ENCODE peak calls at places on chromosome 19, in seven cellular contexts. One of them, this sample, is unnamed.
A peak's percentile ranks its signal among the peaks of the same experiment; 100 is the strongest.

GRCh38 chr19:50743537-50743936 is 20.4 kb downstream of the CLEC11A start:
- DNase-seq in HL-60: no peak
- DNase-seq in AG08395: no peak
- DNase-seq in stimulated activated naive CD4-positive, alpha-beta T cell: no peak
- DNase-seq in GM23248: no peak
- DNase-seq in fibroblast of the aortic adventitia: no peak
- DNase-seq in stimulated activated naive CD8-positive, alpha-beta T cell treated with anti-CD3 and anti-CD28 coated beads, Interleukin-15, Interleukin-2, amounts not matched to agents 100 U/mL and 50 U/mL, for 24 hours: no peak
- DNase-seq in this sample: no peak

GRCh38 chr19:42344336-42344893 is 19.0 kb downstream of the MEGF8 start:
- DNase-seq in HL-60: no peak
- DNase-seq in AG08395: no peak
- DNase-seq in stimulated activated naive CD4-positive, alpha-beta T cell: no peak
- DNase-seq in GM23248: no peak
- DNase-seq in fibroblast of the aortic adventitia: no peak
- DNase-seq in stimulated activated naive CD8-positive, alpha-beta T cell treated with anti-CD3 and anti-CD28 coated beads, Interleukin-15, Interleukin-2, amounts not matched to agents 100 U/mL and 50 U/mL, for 24 hours: no peak
- DNase-seq in this sample: no peak

GRCh38 chr19:11843741-11844140 is 4.8 kb upstream of the ZNF439 start:
- DNase-seq in HL-60: no peak
- DNase-seq in AG08395: no peak
- DNase-seq in stimulated activated naive CD4-positive, alpha-beta T cell: no peak
- DNase-seq in GM23248: peak; percentile 3
- DNase-seq in fibroblast of the aortic adventitia: no peak
- DNase-seq in stimulated activated naive CD8-positive, alpha-beta T cell treated with anti-CD3 and anti-CD28 coated beads, Interleukin-15, Interleukin-2, amounts not matched to agents 100 U/mL and 50 U/mL, for 24 hours: no peak
- DNase-seq in this sample: no peak

GRCh38 chr19:42436006-42436405 is 6.7 kb downstream of the CXCL17 start:
- DNase-seq in HL-60: no peak
- DNase-seq in AG08395: peak; percentile 45
- DNase-seq in stimulated activated naive CD4-positive, alpha-beta T cell: no peak
- DNase-seq in GM23248: peak; percentile 58
- DNase-seq in fibroblast of the aortic adventitia: peak; percentile 27
- DNase-seq in stimulated activated naive CD8-positive, alpha-beta T cell treated with anti-CD3 and anti-CD28 coated beads, Interleukin-15, Interleukin-2, amounts not matched to agents 100 U/mL and 50 U/mL, for 24 hours: no peak
- DNase-seq in this sample: no peak

GRCh38 chr19:41621654-41622053 is 5.2 kb downstream of the CEACAM4 start:
- DNase-seq in HL-60: peak; percentile 96
- DNase-seq in AG08395: no peak
- DNase-seq in stimulated activated naive CD4-positive, alpha-beta T cell: no peak
- DNase-seq in GM23248: no peak
- DNase-seq in fibroblast of the aortic adventitia: no peak
- DNase-seq in stimulated activated naive CD8-positive, alpha-beta T cell treated with anti-CD3 and anti-CD28 coated beads, Interleukin-15, Interleukin-2, amounts not matched to agents 100 U/mL and 50 U/mL, for 24 hours: no peak
- DNase-seq in this sample: peak; percentile 78

GRCh38 chr19:34189199-34189916 is 17.1 kb downstream of the LSM14A start:
- DNase-seq in HL-60: no peak
- DNase-seq in AG08395: no peak
- DNase-seq in stimulated activated naive CD4-positive, alpha-beta T cell: no peak
- DNase-seq in GM23248: no peak
- DNase-seq in fibroblast of the aortic adventitia: no peak
- DNase-seq in stimulated activated naive CD8-positive, alpha-beta T cell treated with anti-CD3 and anti-CD28 coated beads, Interleukin-15, Interleukin-2, amounts not matched to agents 100 U/mL and 50 U/mL, for 24 hours: no peak
- DNase-seq in this sample: no peak

GRCh38 chr19:16660763-16661479 is at the start of gene TMEM38A:
- DNase-seq in HL-60: no peak
- DNase-seq in AG08395: peak; percentile 34
- DNase-seq in stimulated activated naive CD4-positive, alpha-beta T cell: peak; percentile 42
- DNase-seq in GM23248: peak; percentile 54
- DNase-seq in fibroblast of the aortic adventitia: no peak
- DNase-seq in stimulated activated naive CD8-positive, alpha-beta T cell treated with anti-CD3 and anti-CD28 coated beads, Interleukin-15, Interleukin-2, amounts not matched to agents 100 U/mL and 50 U/mL, for 24 hours: peak; percentile 54
- DNase-seq in this sample: no peak

GRCh38 chr19:31139871-31140505 is 209.2 kb downstream of the TSHZ3 start:
- DNase-seq in HL-60: no peak
- DNase-seq in AG08395: peak; percentile 79
- DNase-seq in stimulated activated naive CD4-positive, alpha-beta T cell: no peak
- DNase-seq in GM23248: peak; percentile 92
- DNase-seq in fibroblast of the aortic adventitia: peak; percentile 79
- DNase-seq in stimulated activated naive CD8-positive, alpha-beta T cell treated with anti-CD3 and anti-CD28 coated beads, Interleukin-15, Interleukin-2, amounts not matched to agents 100 U/mL and 50 U/mL, for 24 hours: no peak
- DNase-seq in this sample: no peak

GRCh38 chr19:42254083-42254849 is 662 bp downstream of the ERF start:
- DNase-seq in HL-60: peak; percentile 80
- DNase-seq in AG08395: no peak
- DNase-seq in stimulated activated naive CD4-positive, alpha-beta T cell: peak; percentile 84
- DNase-seq in GM23248: peak; percentile 84
- DNase-seq in fibroblast of the aortic adventitia: no peak
- DNase-seq in stimulated activated naive CD8-positive, alpha-beta T cell treated with anti-CD3 and anti-CD28 coated beads, Interleukin-15, Interleukin-2, amounts not matched to agents 100 U/mL and 50 U/mL, for 24 hours: peak; percentile 81
- DNase-seq in this sample: peak; percentile 37

GRCh38 chr19:48724796-48725753 is 5.5 kb upstream of the MAMSTR start:
- DNase-seq in HL-60: peak; percentile 68
- DNase-seq in AG08395: peak; percentile 70
- DNase-seq in stimulated activated naive CD4-positive, alpha-beta T cell: peak; percentile 71
- DNase-seq in GM23248: peak; percentile 87
- DNase-seq in fibroblast of the aortic adventitia: peak; percentile 97
- DNase-seq in stimulated activated naive CD8-positive, alpha-beta T cell treated with anti-CD3 and anti-CD28 coated beads, Interleukin-15, Interleukin-2, amounts not matched to agents 100 U/mL and 50 U/mL, for 24 hours: no peak
- DNase-seq in this sample: peak; percentile 87

GRCh38 chr19:35451278-35452096 is 3.4 kb downstream of the FFAR2 start:
- DNase-seq in HL-60: no peak
- DNase-seq in AG08395: no peak
- DNase-seq in stimulated activated naive CD4-positive, alpha-beta T cell: no peak
- DNase-seq in GM23248: no peak
- DNase-seq in fibroblast of the aortic adventitia: no peak
- DNase-seq in stimulated activated naive CD8-positive, alpha-beta T cell treated with anti-CD3 and anti-CD28 coated beads, Interleukin-15, Interleukin-2, amounts not matched to agents 100 U/mL and 50 U/mL, for 24 hours: peak; percentile 38
- DNase-seq in this sample: no peak

GRCh38 chr19:39499082-39499642 is 415 bp downstream of the DLL3 start:
- DNase-seq in HL-60: no peak
- DNase-seq in AG08395: no peak
- DNase-seq in stimulated activated naive CD4-positive, alpha-beta T cell: no peak
- DNase-seq in GM23248: peak; percentile 33
- DNase-seq in fibroblast of the aortic adventitia: no peak
- DNase-seq in stimulated activated naive CD8-positive, alpha-beta T cell treated with anti-CD3 and anti-CD28 coated beads, Interleukin-15, Interleukin-2, amounts not matched to agents 100 U/mL and 50 U/mL, for 24 hours: peak; percentile 41
- DNase-seq in this sample: peak; percentile 3

GRCh38 chr19:49983645-49984229 is 22.8 kb upstream of the SIGLEC11 start:
- DNase-seq in HL-60: peak; percentile 74
- DNase-seq in AG08395: peak; percentile 52
- DNase-seq in stimulated activated naive CD4-positive, alpha-beta T cell: peak; percentile 69
- DNase-seq in GM23248: peak; percentile 55
- DNase-seq in fibroblast of the aortic adventitia: peak; percentile 54
- DNase-seq in stimulated activated naive CD8-positive, alpha-beta T cell treated with anti-CD3 and anti-CD28 coated beads, Interleukin-15, Interleukin-2, amounts not matched to agents 100 U/mL and 50 U/mL, for 24 hours: peak; percentile 86
- DNase-seq in this sample: no peak

GRCh38 chr19:50821622-50822021 is 2.0 kb downstream of the KLK1 start:
- DNase-seq in HL-60: no peak
- DNase-seq in AG08395: no peak
- DNase-seq in stimulated activated naive CD4-positive, alpha-beta T cell: no peak
- DNase-seq in GM23248: no peak
- DNase-seq in fibroblast of the aortic adventitia: no peak
- DNase-seq in stimulated activated naive CD8-positive, alpha-beta T cell treated with anti-CD3 and anti-CD28 coated beads, Interleukin-15, Interleukin-2, amounts not matched to agents 100 U/mL and 50 U/mL, for 24 hours: no peak
- DNase-seq in this sample: no peak

GRCh38 chr19:953501-954271 is 27.9 kb downstream of the ARID3A start:
- DNase-seq in HL-60: no peak
- DNase-seq in AG08395: no peak
- DNase-seq in stimulated activated naive CD4-positive, alpha-beta T cell: no peak
- DNase-seq in GM23248: no peak
- DNase-seq in fibroblast of the aortic adventitia: no peak
- DNase-seq in stimulated activated naive CD8-positive, alpha-beta T cell treated with anti-CD3 and anti-CD28 coated beads, Interleukin-15, Interleukin-2, amounts not matched to agents 100 U/mL and 50 U/mL, for 24 hours: no peak
- DNase-seq in this sample: no peak

GRCh38 chr19:39106201-39106600 is 19.4 kb upstream of the PAK4 start:
- DNase-seq in HL-60: no peak
- DNase-seq in AG08395: no peak
- DNase-seq in stimulated activated naive CD4-positive, alpha-beta T cell: no peak
- DNase-seq in GM23248: no peak
- DNase-seq in fibroblast of the aortic adventitia: no peak
- DNase-seq in stimulated activated naive CD8-positive, alpha-beta T cell treated with anti-CD3 and anti-CD28 coated beads, Interleukin-15, Interleukin-2, amounts not matched to agents 100 U/mL and 50 U/mL, for 24 hours: no peak
- DNase-seq in this sample: no peak

GRCh38 chr19:51029718-51030117 is 3.3 kb upstream of the KLK11 start:
- DNase-seq in HL-60: no peak
- DNase-seq in AG08395: no peak
- DNase-seq in stimulated activated naive CD4-positive, alpha-beta T cell: no peak
- DNase-seq in GM23248: no peak
- DNase-seq in fibroblast of the aortic adventitia: no peak
- DNase-seq in stimulated activated naive CD8-positive, alpha-beta T cell treated with anti-CD3 and anti-CD28 coated beads, Interleukin-15, Interleukin-2, amounts not matched to agents 100 U/mL and 50 U/mL, for 24 hours: no peak
- DNase-seq in this sample: no peak

GRCh38 chr19:41377977-41378707 is 1.8 kb downstream of the TMEM91 start:
- DNase-seq in HL-60: no peak
- DNase-seq in AG08395: no peak
- DNase-seq in stimulated activated naive CD4-positive, alpha-beta T cell: peak; percentile 17
- DNase-seq in GM23248: no peak
- DNase-seq in fibroblast of the aortic adventitia: no peak
- DNase-seq in stimulated activated naive CD8-positive, alpha-beta T cell treated with anti-CD3 and anti-CD28 coated beads, Interleukin-15, Interleukin-2, amounts not matched to agents 100 U/mL and 50 U/mL, for 24 hours: peak; percentile 31
- DNase-seq in this sample: no peak

GRCh38 chr19:12984683-12985048 is 10.6 kb upstream of the NFIX start:
- DNase-seq in HL-60: no peak
- DNase-seq in AG08395: no peak
- DNase-seq in stimulated activated naive CD4-positive, alpha-beta T cell: no peak
- DNase-seq in GM23248: no peak
- DNase-seq in fibroblast of the aortic adventitia: no peak
- DNase-seq in stimulated activated naive CD8-positive, alpha-beta T cell treated with anti-CD3 and anti-CD28 coated beads, Interleukin-15, Interleukin-2, amounts not matched to agents 100 U/mL and 50 U/mL, for 24 hours: no peak
- DNase-seq in this sample: no peak

GRCh38 chr19:12838893-12839656 is 760 bp downstream of the MAST1 start:
- DNase-seq in HL-60: no peak
- DNase-seq in AG08395: no peak
- DNase-seq in stimulated activated naive CD4-positive, alpha-beta T cell: no peak
- DNase-seq in GM23248: no peak
- DNase-seq in fibroblast of the aortic adventitia: no peak
- DNase-seq in stimulated activated naive CD8-positive, alpha-beta T cell treated with anti-CD3 and anti-CD28 coated beads, Interleukin-15, Interleukin-2, amounts not matched to agents 100 U/mL and 50 U/mL, for 24 hours: peak; percentile 16
- DNase-seq in this sample: no peak

GRCh38 chr19:1069009-1069779 is 2.2 kb downstream of the ARHGAP45 start:
- DNase-seq in HL-60: peak; percentile 96
- DNase-seq in AG08395: no peak
- DNase-seq in stimulated activated naive CD4-positive, alpha-beta T cell: peak; percentile 77
- DNase-seq in GM23248: no peak
- DNase-seq in fibroblast of the aortic adventitia: no peak
- DNase-seq in stimulated activated naive CD8-positive, alpha-beta T cell treated with anti-CD3 and anti-CD28 coated beads, Interleukin-15, Interleukin-2, amounts not matched to agents 100 U/mL and 50 U/mL, for 24 hours: peak; percentile 75
- DNase-seq in this sample: peak; percentile 91

GRCh38 chr19:58357798-58358145 is 4.5 kb upstream of the A1BG start:
- DNase-seq in HL-60: no peak
- DNase-seq in AG08395: no peak
- DNase-seq in stimulated activated naive CD4-positive, alpha-beta T cell: no peak
- DNase-seq in GM23248: no peak
- DNase-seq in fibroblast of the aortic adventitia: no peak
- DNase-seq in stimulated activated naive CD8-positive, alpha-beta T cell treated with anti-CD3 and anti-CD28 coated beads, Interleukin-15, Interleukin-2, amounts not matched to agents 100 U/mL and 50 U/mL, for 24 hours: no peak
- DNase-seq in this sample: no peak

GRCh38 chr19:46488551-46488950 is 7.1 kb downstream of the PNMA8B start:
- DNase-seq in HL-60: no peak
- DNase-seq in AG08395: no peak
- DNase-seq in stimulated activated naive CD4-positive, alpha-beta T cell: no peak
- DNase-seq in GM23248: no peak
- DNase-seq in fibroblast of the aortic adventitia: no peak
- DNase-seq in stimulated activated naive CD8-positive, alpha-beta T cell treated with anti-CD3 and anti-CD28 coated beads, Interleukin-15, Interleukin-2, amounts not matched to agents 100 U/mL and 50 U/mL, for 24 hours: no peak
- DNase-seq in this sample: no peak

GRCh38 chr19:3987619-3988371 is 2.5 kb upstream of the EEF2 start:
- DNase-seq in HL-60: peak; percentile 83
- DNase-seq in AG08395: peak; percentile 89
- DNase-seq in stimulated activated naive CD4-positive, alpha-beta T cell: peak; percentile 90
- DNase-seq in GM23248: peak; percentile 88
- DNase-seq in fibroblast of the aortic adventitia: peak; percentile 88
- DNase-seq in stimulated activated naive CD8-positive, alpha-beta T cell treated with anti-CD3 and anti-CD28 coated beads, Interleukin-15, Interleukin-2, amounts not matched to agents 100 U/mL and 50 U/mL, for 24 hours: peak; percentile 90
- DNase-seq in this sample: peak; percentile 44

GRCh38 chr19:43643326-43643725 is 3.7 kb upstream of the CADM4 start:
- DNase-seq in HL-60: no peak
- DNase-seq in AG08395: no peak
- DNase-seq in stimulated activated naive CD4-positive, alpha-beta T cell: no peak
- DNase-seq in GM23248: no peak
- DNase-seq in fibroblast of the aortic adventitia: peak; percentile 15
- DNase-seq in stimulated activated naive CD8-positive, alpha-beta T cell treated with anti-CD3 and anti-CD28 coated beads, Interleukin-15, Interleukin-2, amounts not matched to agents 100 U/mL and 50 U/mL, for 24 hours: no peak
- DNase-seq in this sample: no peak

GRCh38 chr19:15107056-15108010 is at the start of gene SYDE1:
- DNase-seq in HL-60: no peak
- DNase-seq in AG08395: peak; percentile 89
- DNase-seq in stimulated activated naive CD4-positive, alpha-beta T cell: peak; percentile 6
- DNase-seq in GM23248: peak; percentile 72
- DNase-seq in fibroblast of the aortic adventitia: peak; percentile 72
- DNase-seq in stimulated activated naive CD8-positive, alpha-beta T cell treated with anti-CD3 and anti-CD28 coated beads, Interleukin-15, Interleukin-2, amounts not matched to agents 100 U/mL and 50 U/mL, for 24 hours: peak; percentile 64
- DNase-seq in this sample: no peak

GRCh38 chr19:18605546-18606280 is 886 bp downstream of the CRLF1 start:
- DNase-seq in HL-60: no peak
- DNase-seq in AG08395: no peak
- DNase-seq in stimulated activated naive CD4-positive, alpha-beta T cell: no peak
- DNase-seq in GM23248: peak; percentile 35
- DNase-seq in fibroblast of the aortic adventitia: no peak
- DNase-seq in stimulated activated naive CD8-positive, alpha-beta T cell treated with anti-CD3 and anti-CD28 coated beads, Interleukin-15, Interleukin-2, amounts not matched to agents 100 U/mL and 50 U/mL, for 24 hours: no peak
- DNase-seq in this sample: no peak

GRCh38 chr19:7515091-7515470 is 822 bp upstream of the ZNF358 start:
- DNase-seq in HL-60: no peak
- DNase-seq in AG08395: no peak
- DNase-seq in stimulated activated naive CD4-positive, alpha-beta T cell: no peak
- DNase-seq in GM23248: no peak
- DNase-seq in fibroblast of the aortic adventitia: no peak
- DNase-seq in stimulated activated naive CD8-positive, alpha-beta T cell treated with anti-CD3 and anti-CD28 coated beads, Interleukin-15, Interleukin-2, amounts not matched to agents 100 U/mL and 50 U/mL, for 24 hours: no peak
- DNase-seq in this sample: no peak

GRCh38 chr19:40594251-40594650 is 6.9 kb upstream of the LTBP4 start:
- DNase-seq in HL-60: no peak
- DNase-seq in AG08395: peak; percentile 38
- DNase-seq in stimulated activated naive CD4-positive, alpha-beta T cell: no peak
- DNase-seq in GM23248: peak; percentile 55
- DNase-seq in fibroblast of the aortic adventitia: no peak
- DNase-seq in stimulated activated naive CD8-positive, alpha-beta T cell treated with anti-CD3 and anti-CD28 coated beads, Interleukin-15, Interleukin-2, amounts not matched to agents 100 U/mL and 50 U/mL, for 24 hours: no peak
- DNase-seq in this sample: no peak

GRCh38 chr19:35901854-35902661 is at the start of gene HCST:
- DNase-seq in HL-60: peak; percentile 82
- DNase-seq in AG08395: peak; percentile 79
- DNase-seq in stimulated activated naive CD4-positive, alpha-beta T cell: peak; percentile 69
- DNase-seq in GM23248: peak; percentile 81
- DNase-seq in fibroblast of the aortic adventitia: peak; percentile 65
- DNase-seq in stimulated activated naive CD8-positive, alpha-beta T cell treated with anti-CD3 and anti-CD28 coated beads, Interleukin-15, Interleukin-2, amounts not matched to agents 100 U/mL and 50 U/mL, for 24 hours: peak; percentile 60
- DNase-seq in this sample: peak; percentile 71

GRCh38 chr19:46896076-46896794 is 35.4 kb downstream of the ARHGAP35 start:
- DNase-seq in HL-60: no peak
- DNase-seq in AG08395: no peak
- DNase-seq in stimulated activated naive CD4-positive, alpha-beta T cell: no peak
- DNase-seq in GM23248: no peak
- DNase-seq in fibroblast of the aortic adventitia: no peak
- DNase-seq in stimulated activated naive CD8-positive, alpha-beta T cell treated with anti-CD3 and anti-CD28 coated beads, Interleukin-15, Interleukin-2, amounts not matched to agents 100 U/mL and 50 U/mL, for 24 hours: no peak
- DNase-seq in this sample: no peak

GRCh38 chr19:50357178-50358100 is 8.0 kb downstream of the NAPSA start:
- DNase-seq in HL-60: peak; percentile 50
- DNase-seq in AG08395: peak; percentile 38
- DNase-seq in stimulated activated naive CD4-positive, alpha-beta T cell: peak; percentile 92
- DNase-seq in GM23248: peak; percentile 57
- DNase-seq in fibroblast of the aortic adventitia: peak; percentile 67
- DNase-seq in stimulated activated naive CD8-positive, alpha-beta T cell treated with anti-CD3 and anti-CD28 coated beads, Interleukin-15, Interleukin-2, amounts not matched to agents 100 U/mL and 50 U/mL, for 24 hours: peak; percentile 85
- DNase-seq in this sample: peak; percentile 14

GRCh38 chr19:17348700-17349099 is 11.3 kb downstream of the GTPBP3 start:
- DNase-seq in HL-60: no peak
- DNase-seq in AG08395: peak; percentile 42
- DNase-seq in stimulated activated naive CD4-positive, alpha-beta T cell: no peak
- DNase-seq in GM23248: peak; percentile 55
- DNase-seq in fibroblast of the aortic adventitia: peak; percentile 69
- DNase-seq in stimulated activated naive CD8-positive, alpha-beta T cell treated with anti-CD3 and anti-CD28 coated beads, Interleukin-15, Interleukin-2, amounts not matched to agents 100 U/mL and 50 U/mL, for 24 hours: no peak
- DNase-seq in this sample: no peak

This sample was measured in GF-D8.